ENCODE peak calls at places on chromosomes 7 and 10, in ten cellular contexts. D is astrocyte of the spinal cord, B is psoas muscle, C is AG10803, K is left lung, U is AG04450, Y is cardiac fibroblast, P is lower leg skin, E is osteoblast, N is testis. X is an unnamed sample.

GRCh38 chr10:114526497-114527238 is 122.4 kb upstream of the AFAP1L2 start:
- DNase-seq in Y (peak; percentile 63), P (peak; percentile 96), U (no peak), B (peak; percentile 73), C (peak; percentile 41), E (peak; percentile 87), N (peak; percentile 86), D (peak; percentile 82), K (peak; percentile 87), X (peak; percentile 95)

GRCh38 chr10:121007264-121007663 is 156.1 kb downstream of the WDR11 start:
- DNase-seq in K (no peak), N (no peak), P (peak; percentile 43), Y (no peak), C (no peak), E (no peak), B (no peak), D (no peak), U (no peak), X (no peak)

GRCh38 chr10:72087392-72087968 is 871 bp downstream of the SPOCK2 start:
- DNase-seq in D (no peak), K (no peak), U (no peak), C (no peak), E (no peak), Y (no peak), B (no peak), N (no peak), P (peak; percentile 83), X (no peak)

GRCh38 chr7:120741371-120742042 is 116.4 kb downstream of the TSPAN12 start:
- DNase-seq in C (no peak), E (no peak), K (no peak), U (no peak), P (no peak), D (no peak), B (no peak), N (no peak), Y (no peak), X (no peak)

GRCh38 chr10:34651796-34652195 is 163.3 kb downstream of the PARD3 start:
- DNase-seq in U (no peak), B (no peak), E (no peak), D (no peak), P (no peak), N (no peak), K (no peak), C (peak; percentile 48), Y (no peak), X (no peak)

GRCh38 chr7:140364819-140365218 is 33.5 kb downstream of the SLC37A3 start:
- DNase-seq in Y (no peak), K (no peak), B (no peak), P (no peak), U (no peak), C (no peak), N (no peak), D (no peak), E (peak; percentile 26), X (no peak)

GRCh38 chr7:19376591-19376990 is 231.4 kb upstream of the FERD3L start:
- DNase-seq in E (no peak), C (no peak), Y (no peak), P (no peak), U (no peak), N (no peak), K (no peak), D (no peak), B (no peak), X (no peak)

GRCh38 chr10:45495438-45496152 is 121.6 kb downstream of the ALOX5 start:
- DNase-seq in N (no peak), C (no peak), U (no peak), E (no peak), P (no peak), D (peak; percentile 19), Y (peak; percentile 37), B (no peak), K (no peak), X (no peak)

GRCh38 chr10:131943021-131943814 is 38.5 kb downstream of the BNIP3 start:
- DNase-seq in Y (peak; percentile 31), E (no peak), D (no peak), P (peak; percentile 68), K (peak; percentile 60), C (no peak), N (peak; percentile 67), U (no peak), B (no peak), X (no peak)

GRCh38 chr10:34161948-34162347 is 653.1 kb downstream of the PARD3 start:
- DNase-seq in N (no peak), K (no peak), C (no peak), U (no peak), B (no peak), P (no peak), E (no peak), D (no peak), Y (no peak), X (no peak)

GRCh38 chr10:105063796-105064195 is 422.7 kb downstream of the SORCS3 start:
- DNase-seq in C (peak; percentile 61), E (no peak), B (no peak), U (no peak), P (no peak), K (no peak), N (peak; percentile 72), Y (no peak), D (peak; percentile 54), X (peak; percentile 39)

DNA sequence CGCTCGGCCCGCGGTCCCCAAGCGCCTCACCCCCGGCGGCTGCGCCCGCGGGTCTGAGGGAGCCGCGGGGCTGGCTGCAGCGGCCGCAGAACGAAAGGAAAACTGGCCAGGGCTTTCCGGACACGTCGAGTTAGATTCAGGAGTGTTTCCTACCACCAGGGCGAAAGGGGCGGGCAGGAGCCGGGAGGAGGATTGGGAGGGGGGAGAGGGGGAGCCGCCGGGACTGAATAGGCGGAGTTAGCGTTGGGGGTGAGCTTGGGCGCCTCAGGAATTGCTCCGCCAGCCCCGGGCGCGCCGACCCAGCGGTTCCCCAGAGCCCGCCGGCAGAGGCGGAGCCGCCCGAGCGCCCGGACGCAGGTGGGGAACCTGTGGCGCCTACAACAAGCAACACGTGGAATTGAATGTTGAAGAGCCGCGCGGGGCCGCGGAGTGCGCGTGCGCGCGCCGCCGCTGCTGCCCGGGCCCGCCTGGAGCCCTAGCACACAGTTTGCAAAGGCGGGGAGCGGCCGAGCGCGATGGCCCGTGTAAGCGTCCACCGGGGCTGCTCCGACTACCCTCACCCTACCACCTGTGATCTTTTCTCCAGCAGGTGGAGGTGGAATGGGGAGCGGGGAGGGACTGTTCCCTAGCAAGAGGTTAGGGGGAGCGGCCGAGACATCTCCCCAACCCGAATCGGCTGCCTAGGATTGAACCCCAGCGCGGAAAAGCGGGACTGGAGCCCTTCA is at the start of gene CADPS2:
- DNase-seq in B (peak; percentile 82), N (peak; percentile 87), P (peak; percentile 95), D (peak; percentile 90), Y (peak; percentile 94), E (peak; percentile 99), U (peak; percentile 2), C (peak; percentile 70), K (peak; percentile 94), X (peak; percentile 84)
- TF ChIP-seq CTCF in B (no peak), N (no peak), P (no peak), D (no peak), Y (peak; percentile 47), E (peak; percentile 8), U (peak; percentile 18), C (peak; percentile 29), K (no peak), X (no peak)

DNA sequence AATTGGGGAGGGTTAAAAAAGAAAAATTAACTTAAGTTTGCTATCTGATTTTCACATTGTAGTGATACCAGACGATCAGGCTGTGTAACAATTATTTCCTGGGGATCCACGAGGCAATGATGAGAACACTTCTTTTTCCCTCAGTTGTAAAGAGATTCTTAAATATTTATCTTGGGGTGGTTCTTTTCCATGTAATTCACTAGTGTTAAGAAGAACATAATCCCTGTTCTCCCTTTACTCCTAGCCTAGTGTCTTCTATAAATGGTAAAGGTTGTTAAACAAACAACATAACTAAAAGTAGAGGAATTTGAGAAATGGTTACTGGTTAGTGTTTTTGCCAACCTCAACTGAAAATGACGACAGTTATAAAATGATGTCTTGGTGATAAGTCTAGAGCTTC is 1.3 kb downstream of the TBX20 start:
- DNase-seq in U (no peak), P (no peak), Y (peak; percentile 48), E (no peak), K (no peak), N (no peak), C (no peak), B (no peak), D (no peak), X (no peak)
- H3K4me3 ChIP-seq in U (no peak overlapping the region), P (no peak overlapping the region), Y (peak overlapping the region; percentile 97), E (no peak overlapping the region), K (no peak overlapping the region), N (no peak overlapping the region), C (no peak overlapping the region), B (no peak overlapping the region), D (no peak overlapping the region), X (no peak overlapping the region)

DNA sequence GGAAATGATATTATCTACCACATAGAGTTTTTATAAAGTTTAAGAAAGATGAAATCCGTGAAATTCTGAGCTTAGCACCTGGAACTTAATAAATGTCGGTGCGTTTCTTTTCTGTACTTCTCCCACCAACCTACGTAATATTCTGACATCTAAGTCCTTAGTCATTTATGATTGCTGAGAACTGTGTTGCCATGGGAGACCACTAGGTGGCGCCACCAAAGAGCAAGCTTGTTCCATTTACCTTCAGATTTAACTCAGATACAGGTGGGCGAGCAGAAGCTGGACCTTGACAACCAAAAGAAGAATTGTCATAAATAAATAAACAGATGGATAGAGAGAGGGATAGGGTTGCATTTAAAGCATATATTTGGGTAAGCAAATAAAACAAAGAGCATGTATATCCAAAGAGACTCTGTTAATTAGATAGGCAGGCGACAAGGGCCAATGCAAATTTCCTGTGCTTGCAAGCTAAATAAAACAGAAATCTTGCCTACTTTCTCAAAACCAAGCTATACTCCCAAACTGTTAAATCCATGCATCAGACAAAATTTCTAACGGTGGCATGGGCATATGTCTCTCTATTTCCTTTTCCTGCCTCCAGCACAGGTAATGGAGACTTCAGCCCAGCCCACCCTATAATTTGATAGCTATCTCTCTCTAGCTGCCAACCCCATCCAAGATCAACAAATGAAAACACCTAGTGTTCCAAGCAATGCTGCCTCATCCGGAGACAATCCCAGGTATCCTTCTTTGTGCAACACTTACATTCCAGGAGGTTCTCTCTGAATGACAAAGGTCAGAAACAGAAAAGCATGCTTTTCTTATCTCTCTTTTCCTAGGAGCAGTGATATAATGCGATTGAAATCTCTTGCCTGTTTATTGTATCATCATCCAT is 699.6 kb downstream of the INHBA start:
- DNase-seq in E (peak; percentile 49), N (peak; percentile 82), K (no peak), D (peak; percentile 45), U (no peak), P (no peak), B (peak; percentile 34), Y (peak; percentile 77), C (peak; percentile 11), X (peak; percentile 64)
- TF ChIP-seq CTCF in E (peak; percentile 84), N (peak; percentile 91), K (peak; percentile 65), D (peak; percentile 78), U (peak; percentile 72), P (no peak), B (peak; percentile 32), Y (peak; percentile 85), C (peak; percentile 71), X (peak; percentile 68)

DNA sequence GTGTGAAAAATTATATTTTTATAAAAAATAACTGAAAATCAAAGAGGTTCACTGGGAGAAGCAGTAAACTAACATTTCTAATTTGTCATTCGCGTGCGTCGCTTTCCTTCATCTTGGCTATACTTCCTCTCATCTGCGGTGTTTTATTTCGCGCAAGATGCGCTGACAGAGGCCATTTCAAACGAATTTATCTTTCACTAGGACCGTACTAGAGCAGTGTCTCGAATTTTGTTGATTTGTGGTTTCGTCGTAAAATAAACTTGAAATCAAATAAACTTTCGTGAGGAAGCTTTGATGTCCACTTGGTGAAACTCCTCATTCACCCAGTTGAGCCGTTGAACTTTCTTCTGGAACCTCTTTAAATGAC is 163.7 kb upstream of the PPP1R3A start:
- DNase-seq in K (no peak), B (no peak), E (no peak), N (no peak), Y (peak; percentile 29), P (no peak), C (no peak), U (no peak), D (no peak), X (peak; percentile 29)
- H3K4me3 ChIP-seq in K (peak overlapping the region; percentile 14), B (peak overlapping the region; percentile 85), E (peak overlapping the region; percentile 58), N (peak overlapping the region; percentile 53), Y (no peak overlapping the region), P (no peak overlapping the region), C (peak overlapping the region; percentile 32), U (peak overlapping the region; percentile 56), D (peak overlapping the region; percentile 49), X (peak overlapping the region; percentile 87)

X was measured in GM12865.